ENCODE peak calls at places on chromosome 19, in nine cellular contexts. I, K, A, V, R, H, E, Y and D are unnamed samples.

GRCh38 chr19:45406165-45406956 is at the start of gene POLR1G:
- DNase-seq in E (peak; percentile 71), V (peak; percentile 82), R (peak; percentile 82), K (peak; percentile 78), H (peak; percentile 77), A (peak; percentile 79), I (peak; percentile 80), Y (peak; percentile 80), D (peak; percentile 83)

GRCh38 chr19:31589109-31589508 is 239.9 kb upstream of the TSHZ3 start:
- DNase-seq in K (no peak), H (no peak), I (no peak), Y (no peak), V (no peak), R (no peak), E (no peak), A (no peak), D (no peak)

GRCh38 chr19:46716013-46716671 is 772 bp downstream of the PRKD2 start:
- DNase-seq in I (peak; percentile 44), Y (no peak), R (no peak), E (no peak), A (no peak), V (peak; percentile 61), K (peak; percentile 39), H (no peak), D (no peak)

GRCh38 chr19:30598688-30599087 is 226.5 kb downstream of the ZNF536 start:
- DNase-seq in H (no peak), V (no peak), E (no peak), K (no peak), I (no peak), R (no peak), A (no peak), Y (no peak), D (no peak)

GRCh38 chr19:17055636-17056035 is 19.6 kb downstream of the HAUS8 start:
- DNase-seq in V (no peak), A (no peak), Y (no peak), H (no peak), E (no peak), K (no peak), R (no peak), I (no peak), D (no peak)

GRCh38 chr19:3350014-3350663 is 16.2 kb upstream of the NFIC start:
- DNase-seq in I (peak; percentile 69), H (no peak), E (no peak), R (no peak), V (no peak), Y (no peak), A (no peak), K (peak; percentile 76), D (no peak)

GRCh38 chr19:45881909-45882528 is 3.9 kb downstream of the IRF2BP1 start:
- DNase-seq in E (no peak), I (no peak), K (peak; percentile 81), H (no peak), V (no peak), A (no peak), R (no peak), Y (no peak), D (peak; percentile 83)

GRCh38 chr19:39845172-39845571 is 1.0 kb downstream of the FBL start:
- DNase-seq in K (no peak), H (no peak), Y (no peak), V (no peak), R (no peak), E (no peak), I (no peak), A (no peak), D (no peak)

GRCh38 chr19:35509018-35509652 is 4.3 kb downstream of the DMKN start:
- DNase-seq in E (peak; percentile 18), R (peak; percentile 70), K (peak; percentile 71), I (peak; percentile 24), A (peak; percentile 59), Y (peak; percentile 77), V (peak; percentile 63), H (no peak), D (peak; percentile 82)

GRCh38 chr19:38303517-38304351 is at the start of gene C19orf33:
- DNase-seq in A (peak; percentile 84), E (no peak), Y (peak; percentile 85), V (no peak), K (peak; percentile 88), H (no peak), I (no peak), R (peak; percentile 91), D (no peak)

GRCh38 chr19:49752701-49753100 is 10.4 kb downstream of the TSKS start:
- DNase-seq in V (no peak), K (no peak), R (no peak), A (no peak), Y (no peak), H (no peak), I (no peak), E (no peak), D (no peak)

GRCh38 chr19:44846455-44847143 is 502 bp downstream of the NECTIN2 start:
- DNase-seq in R (peak; percentile 20), A (no peak), K (no peak), H (no peak), Y (no peak), V (peak; percentile 76), I (peak; percentile 39), E (no peak), D (peak; percentile 79)

GRCh38 chr19:46616631-46617322 is 8.1 kb downstream of the PTGIR start:
- DNase-seq in A (peak; percentile 49), H (peak; percentile 71), K (peak; percentile 88), I (peak; percentile 71), R (peak; percentile 66), E (no peak), V (peak; percentile 81), Y (no peak), D (peak; percentile 88)

GRCh38 chr19:35856546-35857149 is at the start of gene KIRREL2:
- DNase-seq in A (no peak), I (no peak), R (no peak), E (no peak), K (no peak), Y (no peak), V (peak; percentile 45), H (no peak), D (peak; percentile 61)

GRCh38 chr19:57192993-57193392 is 1.7 kb downstream of the ZNF264 start:
- DNase-seq in I (no peak), V (no peak), K (no peak), A (no peak), H (no peak), Y (no peak), E (no peak), R (no peak), D (no peak)

GRCh38 chr19:55485439-55486011 is 537 bp downstream of the NAT14 start:
- DNase-seq in H (no peak), V (no peak), E (no peak), A (no peak), R (no peak), I (no peak), K (no peak), Y (no peak), D (no peak)

GRCh38 chr19:55986487-55986886 is at the start of gene NLRP5:
- DNase-seq in Y (no peak), R (no peak), A (peak; percentile 7), H (no peak), K (no peak), V (no peak), I (no peak), E (no peak), D (no peak)

GRCh38 chr19:50311723-50312635 is 17.2 kb downstream of the KCNC3 start:
- DNase-seq in I (no peak), A (no peak), V (peak; percentile 84), H (no peak), E (no peak), K (no peak), R (no peak), Y (no peak), D (no peak)

GRCh38 chr19:45800009-45800553 is 7.4 kb upstream of the DMWD start:
- DNase-seq in V (no peak), A (no peak), R (no peak), E (no peak), K (no peak), Y (no peak), H (no peak), I (no peak), D (no peak)

GRCh38 chr19:13013649-13014048 is 18.4 kb downstream of the NFIX start:
- DNase-seq in K (no peak), A (no peak), E (no peak), H (no peak), Y (no peak), I (no peak), R (no peak), V (no peak), D (no peak)
- H3K4me3 ChIP-seq in K (peak overlapping the region; percentile 32), A (no peak overlapping the region), E (peak overlapping the region; percentile 44), H (peak overlapping the region; percentile 25), Y (no peak overlapping the region), I (peak overlapping the region; percentile 29), R (peak overlapping the region; percentile 41), V (no peak overlapping the region), D (no peak overlapping the region)

DNA sequence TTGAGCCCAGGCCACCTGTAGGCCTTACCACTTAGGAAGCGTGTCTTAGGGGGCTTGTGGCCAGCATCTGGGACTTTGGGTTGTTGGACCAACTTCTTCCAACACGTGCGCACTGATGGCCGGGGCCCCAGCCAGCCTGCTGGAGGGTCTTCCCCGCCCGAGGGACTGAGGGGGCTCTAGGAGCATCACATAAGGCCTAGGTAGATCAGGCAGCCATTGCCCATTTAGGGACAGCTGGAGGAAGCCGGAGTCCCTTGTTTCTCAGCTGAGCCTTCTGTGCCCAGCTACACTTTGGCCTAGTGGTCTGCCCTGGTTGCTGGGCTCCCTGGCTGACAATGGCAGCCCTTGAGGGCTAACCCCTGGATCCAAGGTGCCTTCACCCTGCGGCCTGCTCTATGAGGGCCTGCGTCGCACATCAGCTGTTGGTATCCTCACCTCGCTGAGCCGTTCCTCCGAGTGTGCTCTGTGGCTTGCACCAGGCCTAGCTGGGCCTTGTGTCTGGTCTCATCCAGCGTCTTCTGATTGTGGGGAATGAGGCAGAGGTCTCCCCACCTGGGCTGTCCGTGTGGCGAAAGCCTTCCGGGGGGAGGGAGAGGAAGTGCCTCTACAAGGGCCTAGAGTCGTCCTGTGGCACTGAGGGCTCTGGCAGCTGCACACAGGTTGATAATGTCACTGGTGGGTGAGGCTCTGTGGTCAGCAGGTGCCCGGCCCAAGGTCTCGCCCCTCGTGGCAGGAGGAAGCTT is 1.3 kb downstream of the RAB11B start:
- DNase-seq in H (no peak), E (no peak), Y (no peak), K (peak; percentile 54), V (no peak), A (no peak), R (no peak), I (no peak), D (peak; percentile 53)
- H3K27ac ChIP-seq in H (peak overlapping the region; percentile 100), E (no peak overlapping the region), Y (peak overlapping the region; percentile 79), K (peak overlapping the region; percentile 100), V (peak overlapping the region; percentile 27), A (peak overlapping the region; percentile 44), R (no peak overlapping the region), I (peak overlapping the region; percentile 100), D (peak overlapping the region; percentile 67)

GRCh38 chr19:18611327-18612050 is 1.2 kb upstream of the TMEM59L start:
- DNase-seq in V (no peak), A (no peak), H (no peak), K (no peak), R (no peak), E (no peak), Y (no peak), I (no peak), D (no peak)
- H3K27me3 ChIP-seq in V (peaks cover 95% of the 10 kb centered on the region), A (peaks cover 33% of the 10 kb centered on the region), H (peaks cover 94% of the 10 kb centered on the region), K (peaks cover 94% of the 10 kb centered on the region), R (peaks cover 88% of the 10 kb centered on the region), E (peaks cover 46% of the 10 kb centered on the region), Y (no peaks in the 10 kb centered on the region), I (peaks cover 74% of the 10 kb centered on the region), D (peaks cover 14% of the 10 kb centered on the region)

DNA sequence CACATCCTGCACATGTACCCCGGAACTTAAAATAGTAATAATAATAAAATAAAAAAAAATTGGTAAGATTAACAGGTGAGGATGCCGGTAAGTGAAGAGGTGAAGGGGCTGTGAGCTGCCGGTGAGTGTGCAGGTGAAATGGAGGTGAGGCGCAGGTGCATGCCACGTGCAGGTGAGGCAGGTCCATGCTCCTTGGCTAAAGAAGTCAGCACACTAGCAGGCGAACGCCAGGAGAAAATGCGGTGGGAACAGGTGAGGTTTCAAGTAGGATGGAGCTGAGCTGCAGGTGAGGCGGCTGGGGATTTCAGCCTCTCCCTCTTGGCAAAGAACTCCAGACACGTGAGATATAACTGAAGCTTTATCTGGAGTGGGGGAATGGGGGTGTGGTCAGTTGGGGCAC is 7.5 kb upstream of the TNFSF14 start:
- DNase-seq in A (no peak), Y (no peak), R (no peak), E (no peak), V (no peak), K (no peak), H (no peak), I (no peak), D (no peak)
- H3K4me3 ChIP-seq in A (no peak overlapping the region), Y (no peak overlapping the region), R (no peak overlapping the region), E (no peak overlapping the region), V (no peak overlapping the region), K (no peak overlapping the region), H (no peak overlapping the region), I (no peak overlapping the region), D (no peak overlapping the region)